ENCODE peak calls at places on chromosomes 5 and 9, in nine cellular contexts. One of them, this sample, is unnamed. For H3K4me1, the result is how much of the 10 kb centered on the place peaks cover.

GRCh38 chr5:1054799-1055775 is 46.5 kb downstream of the NKD2 start:
- DNase-seq in Panc1: no peak
- DNase-seq in DND-41: no peak
- DNase-seq in thyroid gland: no peak
- DNase-seq in CD8-positive, alpha-beta T cell: no peak
- DNase-seq in astrocyte: no peak
- DNase-seq in tibial nerve: no peak
- DNase-seq in body of pancreas: no peak
- DNase-seq in heart right ventricle: peak
- DNase-seq in this sample: no peak

GRCh38 chr5:155872801-155873200 is 454.2 kb upstream of the SGCD start:
- DNase-seq in Panc1: no peak
- DNase-seq in DND-41: no peak
- DNase-seq in thyroid gland: peak
- DNase-seq in CD8-positive, alpha-beta T cell: no peak
- DNase-seq in astrocyte: no peak
- DNase-seq in tibial nerve: no peak
- DNase-seq in body of pancreas: no peak
- DNase-seq in heart right ventricle: no peak
- DNase-seq in this sample: no peak

GRCh38 chr9:9820411-9820810 is 792.4 kb downstream of the PTPRD start:
- DNase-seq in Panc1: no peak
- DNase-seq in DND-41: no peak
- DNase-seq in thyroid gland: no peak
- DNase-seq in CD8-positive, alpha-beta T cell: no peak
- DNase-seq in astrocyte: peak
- DNase-seq in tibial nerve: no peak
- DNase-seq in body of pancreas: no peak
- DNase-seq in heart right ventricle: no peak
- DNase-seq in this sample: no peak

GRCh38 chr5:34899066-34899465 is 16.2 kb downstream of the RAD1 start:
- DNase-seq in Panc1: no peak
- DNase-seq in DND-41: no peak
- DNase-seq in thyroid gland: no peak
- DNase-seq in CD8-positive, alpha-beta T cell: no peak
- DNase-seq in astrocyte: no peak
- DNase-seq in tibial nerve: no peak
- DNase-seq in body of pancreas: no peak
- DNase-seq in heart right ventricle: no peak
- DNase-seq in this sample: no peak

GRCh38 chr5:91277093-91277626 is 106.0 kb downstream of the ARRDC3 start:
- DNase-seq in Panc1: no peak
- DNase-seq in DND-41: no peak
- DNase-seq in thyroid gland: no peak
- DNase-seq in CD8-positive, alpha-beta T cell: no peak
- DNase-seq in astrocyte: no peak
- DNase-seq in tibial nerve: no peak
- DNase-seq in body of pancreas: no peak
- DNase-seq in heart right ventricle: no peak
- DNase-seq in this sample: no peak

GRCh38 chr9:75239176-75239575 is 150.9 kb downstream of the OSTF1 start:
- DNase-seq in Panc1: no peak
- DNase-seq in DND-41: no peak
- DNase-seq in thyroid gland: peak
- DNase-seq in CD8-positive, alpha-beta T cell: no peak
- DNase-seq in astrocyte: peak
- DNase-seq in tibial nerve: no peak
- DNase-seq in body of pancreas: peak
- DNase-seq in heart right ventricle: no peak
- DNase-seq in this sample: no peak

GRCh38 chr5:2892601-2893000 is 141.1 kb upstream of the IRX2 start:
- DNase-seq in Panc1: no peak
- DNase-seq in DND-41: no peak
- DNase-seq in thyroid gland: no peak
- DNase-seq in CD8-positive, alpha-beta T cell: no peak
- DNase-seq in astrocyte: no peak
- DNase-seq in tibial nerve: no peak
- DNase-seq in body of pancreas: no peak
- DNase-seq in heart right ventricle: no peak
- DNase-seq in this sample: no peak

GRCh38 chr9:77291714-77292113 is 114.4 kb downstream of the VPS13A start:
- DNase-seq in Panc1: no peak
- DNase-seq in DND-41: no peak
- DNase-seq in thyroid gland: no peak
- DNase-seq in CD8-positive, alpha-beta T cell: no peak
- DNase-seq in astrocyte: no peak
- DNase-seq in tibial nerve: no peak
- DNase-seq in body of pancreas: no peak
- DNase-seq in heart right ventricle: no peak
- DNase-seq in this sample: no peak

GRCh38 chr5:1703352-1704050 is 96.1 kb downstream of the MRPL36 start:
- DNase-seq in Panc1: no peak
- DNase-seq in DND-41: no peak
- DNase-seq in thyroid gland: no peak
- DNase-seq in CD8-positive, alpha-beta T cell: no peak
- DNase-seq in astrocyte: no peak
- DNase-seq in tibial nerve: no peak
- DNase-seq in body of pancreas: no peak
- DNase-seq in heart right ventricle: no peak
- DNase-seq in this sample: no peak

GRCh38 chr5:94385767-94386166 is 232.6 kb downstream of the KIAA0825 start:
- DNase-seq in Panc1: no peak
- DNase-seq in DND-41: no peak
- DNase-seq in thyroid gland: no peak
- DNase-seq in CD8-positive, alpha-beta T cell: no peak
- DNase-seq in astrocyte: no peak
- DNase-seq in tibial nerve: no peak
- DNase-seq in body of pancreas: no peak
- DNase-seq in heart right ventricle: no peak
- DNase-seq in this sample: no peak

GRCh38 chr5:143448518-143448917 is 45.0 kb upstream of the NR3C1 start:
- DNase-seq in Panc1: no peak
- DNase-seq in DND-41: peak
- DNase-seq in thyroid gland: no peak
- DNase-seq in CD8-positive, alpha-beta T cell: no peak
- DNase-seq in astrocyte: no peak
- DNase-seq in tibial nerve: no peak
- DNase-seq in body of pancreas: no peak
- DNase-seq in heart right ventricle: no peak
- DNase-seq in this sample: no peak

GRCh38 chr9:133226219-133227171 is 17.4 kb upstream of the OBP2B start:
- DNase-seq in Panc1: no peak
- DNase-seq in DND-41: no peak
- DNase-seq in thyroid gland: no peak
- DNase-seq in CD8-positive, alpha-beta T cell: no peak
- DNase-seq in astrocyte: no peak
- DNase-seq in tibial nerve: no peak
- DNase-seq in body of pancreas: no peak
- DNase-seq in heart right ventricle: no peak
- DNase-seq in this sample: no peak

GRCh38 chr5:170451764-170452365 is 52.0 kb upstream of the KCNIP1 start:
- DNase-seq in Panc1: no peak
- DNase-seq in DND-41: no peak
- DNase-seq in thyroid gland: no peak
- DNase-seq in CD8-positive, alpha-beta T cell: no peak
- DNase-seq in astrocyte: peak
- DNase-seq in tibial nerve: no peak
- DNase-seq in body of pancreas: no peak
- DNase-seq in heart right ventricle: no peak
- DNase-seq in this sample: no peak

GRCh38 chr5:41071975-41072374 is 833 bp upstream of the MROH2B start:
- DNase-seq in Panc1: no peak
- DNase-seq in DND-41: no peak
- DNase-seq in thyroid gland: no peak
- DNase-seq in CD8-positive, alpha-beta T cell: no peak
- DNase-seq in astrocyte: peak
- DNase-seq in tibial nerve: no peak
- DNase-seq in body of pancreas: no peak
- DNase-seq in heart right ventricle: no peak
- DNase-seq in this sample: no peak

GRCh38 chr9:88950341-88951141 is 40.7 kb upstream of the S1PR3 start:
- DNase-seq in Panc1: no peak
- DNase-seq in DND-41: no peak
- DNase-seq in thyroid gland: no peak
- DNase-seq in CD8-positive, alpha-beta T cell: no peak
- DNase-seq in astrocyte: peak
- DNase-seq in tibial nerve: no peak
- DNase-seq in body of pancreas: no peak
- DNase-seq in heart right ventricle: no peak
- DNase-seq in this sample: no peak

GRCh38 chr5:77255617-77256016 is 45.1 kb downstream of the PDE8B start:
- DNase-seq in Panc1: no peak
- DNase-seq in DND-41: no peak
- DNase-seq in thyroid gland: no peak
- DNase-seq in CD8-positive, alpha-beta T cell: no peak
- DNase-seq in astrocyte: no peak
- DNase-seq in tibial nerve: no peak
- DNase-seq in body of pancreas: no peak
- DNase-seq in heart right ventricle: no peak
- DNase-seq in this sample: peak

GRCh38 chr5:10442581-10442980 is 902 bp downstream of the ROPN1L start:
- DNase-seq in Panc1: no peak
- DNase-seq in DND-41: no peak
- DNase-seq in thyroid gland: no peak
- DNase-seq in CD8-positive, alpha-beta T cell: no peak
- DNase-seq in astrocyte: no peak
- DNase-seq in tibial nerve: no peak
- DNase-seq in body of pancreas: no peak
- DNase-seq in heart right ventricle: no peak
- DNase-seq in this sample: no peak

GRCh38 chr9:120152295-120152694 is 427.7 kb downstream of the CDK5RAP2 start:
- DNase-seq in Panc1: no peak
- DNase-seq in DND-41: no peak
- DNase-seq in thyroid gland: no peak
- DNase-seq in CD8-positive, alpha-beta T cell: no peak
- DNase-seq in astrocyte: peak
- DNase-seq in tibial nerve: no peak
- DNase-seq in body of pancreas: no peak
- DNase-seq in heart right ventricle: peak
- DNase-seq in this sample: no peak

DNA sequence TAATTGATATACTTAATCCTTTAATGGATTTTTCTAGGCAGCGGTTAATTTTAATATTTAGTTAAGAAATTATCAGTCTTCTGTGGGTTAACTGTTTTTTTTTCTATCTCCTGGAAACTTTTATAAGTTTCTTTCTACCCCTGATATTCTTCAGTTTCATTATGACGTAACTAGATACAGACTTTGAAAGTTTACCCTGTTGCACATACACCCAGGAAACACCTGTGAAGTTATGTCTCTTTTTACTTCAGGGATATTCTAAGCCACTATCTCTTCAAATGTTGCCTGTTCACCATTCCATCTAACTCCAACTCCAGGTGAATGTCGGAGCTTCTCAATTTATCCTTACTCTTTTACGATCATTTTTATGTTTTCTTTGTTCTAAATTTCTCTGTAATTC is 329.0 kb downstream of the ICE1 start:
- DNase-seq in Panc1: no peak
- DNase-seq in DND-41: no peak
- DNase-seq in thyroid gland: no peak
- DNase-seq in CD8-positive, alpha-beta T cell: no peak
- DNase-seq in astrocyte: no peak
- DNase-seq in tibial nerve: no peak
- DNase-seq in body of pancreas: no peak
- DNase-seq in heart right ventricle: no peak
- DNase-seq in this sample: no peak
- H3K4me1 ChIP-seq in Panc1: under half
- H3K4me1 ChIP-seq in DND-41: under half
- H3K4me1 ChIP-seq in thyroid gland: under half
- H3K4me1 ChIP-seq in CD8-positive, alpha-beta T cell: under half
- H3K4me1 ChIP-seq in astrocyte: under half
- H3K4me1 ChIP-seq in tibial nerve: under half
- H3K4me1 ChIP-seq in body of pancreas: under half
- H3K4me1 ChIP-seq in heart right ventricle: under half
- H3K4me1 ChIP-seq in this sample: under half

GRCh38 chr9:72997387-72997995 is 44.6 kb upstream of the ALDH1A1 start:
- DNase-seq in Panc1: no peak
- DNase-seq in DND-41: no peak
- DNase-seq in thyroid gland: no peak
- DNase-seq in CD8-positive, alpha-beta T cell: no peak
- DNase-seq in astrocyte: no peak
- DNase-seq in tibial nerve: no peak
- DNase-seq in body of pancreas: peak
- DNase-seq in heart right ventricle: no peak
- DNase-seq in this sample: no peak
- H3K4me3 ChIP-seq in Panc1: no peak
- H3K4me3 ChIP-seq in DND-41: no peak
- H3K4me3 ChIP-seq in thyroid gland: no peak
- H3K4me3 ChIP-seq in CD8-positive, alpha-beta T cell: no peak
- H3K4me3 ChIP-seq in astrocyte: no peak
- H3K4me3 ChIP-seq in tibial nerve: no peak
- H3K4me3 ChIP-seq in body of pancreas: no peak
- H3K4me3 ChIP-seq in heart right ventricle: no peak
- H3K4me3 ChIP-seq in this sample: no peak

GRCh38 chr5:79235578-79236363 is at the start of gene JMY:
- DNase-seq in Panc1: no peak
- DNase-seq in DND-41: peak
- DNase-seq in thyroid gland: peak
- DNase-seq in CD8-positive, alpha-beta T cell: peak
- DNase-seq in astrocyte: peak
- DNase-seq in tibial nerve: peak
- DNase-seq in body of pancreas: peak
- DNase-seq in heart right ventricle: peak
- DNase-seq in this sample: peak
- TF ChIP-seq CTCF in Panc1: no peak
- TF ChIP-seq CTCF in DND-41: peak
- TF ChIP-seq CTCF in thyroid gland: peak
- TF ChIP-seq CTCF in CD8-positive, alpha-beta T cell: no peak
- TF ChIP-seq CTCF in astrocyte: no peak
- TF ChIP-seq CTCF in tibial nerve: no peak
- TF ChIP-seq CTCF in body of pancreas: no peak
- TF ChIP-seq CTCF in heart right ventricle: no peak
- TF ChIP-seq CTCF in this sample: no peak

GRCh38 chr9:112858625-112859147 is 32.0 kb downstream of the SLC46A2 start:
- DNase-seq in Panc1: no peak
- DNase-seq in DND-41: no peak
- DNase-seq in thyroid gland: no peak
- DNase-seq in CD8-positive, alpha-beta T cell: no peak
- DNase-seq in astrocyte: no peak
- DNase-seq in tibial nerve: no peak
- DNase-seq in body of pancreas: no peak
- DNase-seq in heart right ventricle: no peak
- DNase-seq in this sample: no peak

GRCh38 chr9:112858005-112858404 is 32.7 kb downstream of the SLC46A2 start:
- DNase-seq in Panc1: no peak
- DNase-seq in DND-41: no peak
- DNase-seq in thyroid gland: no peak
- DNase-seq in CD8-positive, alpha-beta T cell: no peak
- DNase-seq in astrocyte: no peak
- DNase-seq in tibial nerve: no peak
- DNase-seq in body of pancreas: no peak
- DNase-seq in heart right ventricle: no peak
- DNase-seq in this sample: no peak

GRCh38 chr9:112861155-112861554 is 29.5 kb downstream of the SLC46A2 start:
- DNase-seq in Panc1: no peak
- DNase-seq in DND-41: no peak
- DNase-seq in thyroid gland: no peak
- DNase-seq in CD8-positive, alpha-beta T cell: no peak
- DNase-seq in astrocyte: no peak
- DNase-seq in tibial nerve: no peak
- DNase-seq in body of pancreas: no peak
- DNase-seq in heart right ventricle: no peak
- DNase-seq in this sample: no peak

GRCh38 chr9:112861638-112862555 is 28.8 kb downstream of the SLC46A2 start:
- DNase-seq in Panc1: no peak
- DNase-seq in DND-41: no peak
- DNase-seq in thyroid gland: no peak
- DNase-seq in CD8-positive, alpha-beta T cell: no peak
- DNase-seq in astrocyte: peak
- DNase-seq in tibial nerve: no peak
- DNase-seq in body of pancreas: no peak
- DNase-seq in heart right ventricle: peak
- DNase-seq in this sample: peak

GRCh38 chr9:112860466-112860865 is 30.2 kb downstream of the SLC46A2 start:
- DNase-seq in Panc1: no peak
- DNase-seq in DND-41: no peak
- DNase-seq in thyroid gland: no peak
- DNase-seq in CD8-positive, alpha-beta T cell: no peak
- DNase-seq in astrocyte: no peak
- DNase-seq in tibial nerve: no peak
- DNase-seq in body of pancreas: no peak
- DNase-seq in heart right ventricle: no peak
- DNase-seq in this sample: no peak
- H3K4me1 ChIP-seq in Panc1: under half
- H3K4me1 ChIP-seq in DND-41: under half
- H3K4me1 ChIP-seq in thyroid gland: under half
- H3K4me1 ChIP-seq in CD8-positive, alpha-beta T cell: under half
- H3K4me1 ChIP-seq in astrocyte: under half
- H3K4me1 ChIP-seq in tibial nerve: under half
- H3K4me1 ChIP-seq in body of pancreas: under half
- H3K4me1 ChIP-seq in heart right ventricle: half or more
- H3K4me1 ChIP-seq in this sample: under half

This sample was measured in transverse colon.